ENCODE peak calls at places on chromosome 10, in four cellular contexts. K is RCC 7860, E is A172, H is T-helper 9 cell. J is an unnamed sample.

GRCh38 chr10:6958723-6959122 is 378.6 kb upstream of the PRKCQ start:
- DNase-seq in E (no peak), K (no peak), H (no peak), J (no peak)

GRCh38 chr10:62850646-62851045 is 34.5 kb upstream of the EGR2 start:
- DNase-seq in E (no peak), H (no peak), K (no peak), J (no peak)

GRCh38 chr10:63578501-63578900 is 57.3 kb downstream of the REEP3 start:
- DNase-seq in E (no peak), K (no peak), H (no peak), J (no peak)

GRCh38 chr10:30527623-30528426 is 93.8 kb downstream of the MAP3K8 start:
- DNase-seq in K (no peak), H (no peak), E (no peak), J (no peak)

GRCh38 chr10:6365384-6365783 is 162.7 kb downstream of the PFKFB3 start:
- DNase-seq in E (no peak), H (no peak), K (no peak), J (no peak)

GRCh38 chr10:92691042-92691590 is 1.4 kb downstream of the HHEX start:
- DNase-seq in K (no peak), E (no peak), H (no peak), J (no peak)

GRCh38 chr10:3172446-3173172 is at the start of gene PITRM1:
- DNase-seq in E (peak), K (peak), H (peak), J (peak)

GRCh38 chr10:61923210-61924024 is 21.9 kb downstream of the ARID5B start:
- DNase-seq in K (no peak), E (no peak), H (no peak), J (peak)

GRCh38 chr10:49076741-49077521 is 38.4 kb downstream of the VSTM4 start:
- DNase-seq in K (peak), H (no peak), E (no peak), J (no peak)

GRCh38 chr10:30637881-30638467 is 8.4 kb upstream of the LYZL2 start:
- DNase-seq in K (peak), H (no peak), E (peak), J (peak)

GRCh38 chr10:1195828-1196227 is 139.6 kb downstream of the WDR37 start:
- DNase-seq in K (no peak), H (no peak), E (no peak), J (no peak)

GRCh38 chr10:114748270-114748669 is 73.3 kb upstream of the FHIP2A start:
- DNase-seq in K (no peak), H (no peak), E (no peak), J (no peak)

GRCh38 chr10:70575486-70575873 is 27.1 kb downstream of the PRF1 start:
- DNase-seq in K (no peak), H (no peak), E (no peak), J (peak)

GRCh38 chr10:103745264-103746247 is 109.8 kb downstream of the SH3PXD2A start:
- DNase-seq in H (peak), E (peak), K (peak), J (peak)

J was measured in RPMI7951.